ENCODE peak calls at places on chromosomes 11 and 22, in six cellular contexts. Q is C1 segment of cervical spinal cord, W is H1, J is GM04503, U is ovary, V is HS-5. H is an unnamed sample.

GRCh38 chr11:104122008-104122635 is 41.8 kb downstream of the PDGFD start:
- DNase-seq in U (no peak), W (no peak), J (no peak), V (no peak), Q (no peak), H (no peak)

GRCh38 chr11:115990004-115990447 is 485.8 kb upstream of the CADM1 start:
- DNase-seq in U (no peak), V (no peak), J (no peak), Q (peak; percentile 24), W (peak; percentile 90), H (no peak)

GRCh38 chr11:132030896-132031295 is 660.5 kb downstream of the NTM start:
- DNase-seq in U (no peak), W (no peak), J (no peak), V (no peak), Q (no peak), H (no peak)

GRCh38 chr11:2591805-2592204 is 108.0 kb downstream of the KCNQ1OT1 start:
- DNase-seq in U (peak; percentile 10), W (no peak), J (no peak), V (no peak), Q (no peak), H (no peak)

GRCh38 chr11:134516529-134516928 is 104.5 kb upstream of the B3GAT1 start:
- DNase-seq in V (no peak), U (no peak), Q (no peak), W (no peak), J (no peak), H (no peak)

GRCh38 chr22:37331034-37331428 is 48.7 kb downstream of the CYTH4 start:
- DNase-seq in Q (no peak), J (no peak), W (no peak), U (no peak), V (no peak), H (no peak)

GRCh38 chr11:96257972-96258951 is 84.7 kb downstream of the MAML2 start:
- DNase-seq in V (no peak), J (no peak), Q (no peak), U (no peak), W (no peak), H (no peak)

GRCh38 chr11:75771646-75772410 is 3.2 kb downstream of the DGAT2 start:
- DNase-seq in J (peak; percentile 51), U (no peak), W (no peak), Q (no peak), V (peak; percentile 90), H (no peak)

GRCh38 chr11:75733346-75734107 is 15.9 kb downstream of the MOGAT2 start:
- DNase-seq in V (no peak), J (peak; percentile 27), U (no peak), Q (no peak), W (no peak), H (no peak)

GRCh38 chr11:8068605-8069221 is 12.3 kb upstream of the TUB start:
- DNase-seq in J (peak; percentile 77), U (no peak), Q (no peak), W (no peak), V (peak; percentile 68), H (no peak)

GRCh38 chr22:23315341-23315917 is 135.1 kb downstream of the BCR start:
- DNase-seq in V (no peak), U (peak; percentile 81), Q (peak; percentile 56), J (peak; percentile 9), W (peak; percentile 87), H (peak; percentile 41)

GRCh38 chr22:44567846-44568493 is 69.9 kb upstream of the RTL6 start:
- DNase-seq in J (no peak), U (no peak), V (no peak), Q (no peak), W (no peak), H (no peak)

GRCh38 chr11:62917906-62918502 is 3.2 kb downstream of the CHRM1 start:
- DNase-seq in V (no peak), Q (no peak), J (no peak), W (no peak), U (no peak), H (no peak)

GRCh38 chr22:41902932-41903421 is 11.9 kb downstream of the SHISA8 start:
- DNase-seq in V (no peak), W (no peak), Q (peak; percentile 96), U (peak; percentile 46), J (no peak), H (no peak)